ENCODE peak calls at places on chromosomes 3 and 15, in five cellular contexts. C is astrocyte, N is HCT116, S is GM23338, U is endothelial cell of umbilical vein. X is an unnamed sample. For H3K79me2, the result is how much of the 10 kb centered on the place peaks cover.

GRCh38 chr15:63517202-63517601 is 12.8 kb downstream of the USP3 start:
- DNase-seq in C (no peak), N (no peak), S (no peak), U (no peak), X (no peak)

GRCh38 chr3:173396191-173397041 is 1.1 kb upstream of the NLGN1 start:
- DNase-seq in C (peak), N (no peak), S (peak), U (peak), X (no peak)

GRCh38 chr3:151268267-151269235 is 9.8 kb downstream of the P2RY14 start:
- DNase-seq in C (no peak), N (no peak), S (no peak), U (no peak), X (no peak)

GRCh38 chr3:188286087-188286513 is 132.1 kb downstream of the LPP start:
- DNase-seq in C (peak), N (peak), S (no peak), U (peak), X (peak)

GRCh38 chr3:38595393-38595792 is 54.1 kb downstream of the SCN5A start:
- DNase-seq in C (no peak), N (no peak), S (no peak), U (no peak), X (no peak)

GRCh38 chr15:65930134-65930533 is 60.8 kb downstream of the RAB11A start:
- DNase-seq in C (no peak), N (no peak), S (no peak), U (no peak), X (no peak)

GRCh38 chr3:66115858-66116654 is 77.3 kb upstream of the MAGI1 start:
- DNase-seq in C (peak), N (peak), S (peak), U (peak), X (peak)

GRCh38 chr15:83278191-83278590 is 6.3 kb downstream of the BNC1 start:
- DNase-seq in C (peak), N (no peak), S (no peak), U (no peak), X (peak)

GRCh38 chr15:43776101-43776717 is 557 bp downstream of the ELL3 start:
- DNase-seq in C (no peak), N (no peak), S (peak), U (no peak), X (peak)

GRCh38 chr3:128222771-128223386 is 69.6 kb downstream of the EEFSEC start:
- DNase-seq in C (no peak), N (no peak), S (no peak), U (no peak), X (peak)

GRCh38 chr15:89389841-89390603 is 55.4 kb upstream of the POLG start:
- DNase-seq in C (no peak), N (no peak), S (no peak), U (no peak), X (no peak)

GRCh38 chr15:64582202-64582601 is 121.8 kb downstream of the ZNF609 start:
- DNase-seq in C (peak), N (no peak), S (no peak), U (no peak), X (no peak)

GRCh38 chr15:64581408-64581761 is 121.0 kb downstream of the ZNF609 start:
- DNase-seq in C (no peak), N (no peak), S (no peak), U (no peak), X (no peak)

GRCh38 chr15:64583519-64583918 is 123.1 kb downstream of the ZNF609 start:
- DNase-seq in C (no peak), N (no peak), S (no peak), U (no peak), X (no peak)

GRCh38 chr15:64583983-64584382 is 123.6 kb downstream of the ZNF609 start:
- DNase-seq in C (no peak), N (no peak), S (no peak), U (no peak), X (no peak)

DNA sequence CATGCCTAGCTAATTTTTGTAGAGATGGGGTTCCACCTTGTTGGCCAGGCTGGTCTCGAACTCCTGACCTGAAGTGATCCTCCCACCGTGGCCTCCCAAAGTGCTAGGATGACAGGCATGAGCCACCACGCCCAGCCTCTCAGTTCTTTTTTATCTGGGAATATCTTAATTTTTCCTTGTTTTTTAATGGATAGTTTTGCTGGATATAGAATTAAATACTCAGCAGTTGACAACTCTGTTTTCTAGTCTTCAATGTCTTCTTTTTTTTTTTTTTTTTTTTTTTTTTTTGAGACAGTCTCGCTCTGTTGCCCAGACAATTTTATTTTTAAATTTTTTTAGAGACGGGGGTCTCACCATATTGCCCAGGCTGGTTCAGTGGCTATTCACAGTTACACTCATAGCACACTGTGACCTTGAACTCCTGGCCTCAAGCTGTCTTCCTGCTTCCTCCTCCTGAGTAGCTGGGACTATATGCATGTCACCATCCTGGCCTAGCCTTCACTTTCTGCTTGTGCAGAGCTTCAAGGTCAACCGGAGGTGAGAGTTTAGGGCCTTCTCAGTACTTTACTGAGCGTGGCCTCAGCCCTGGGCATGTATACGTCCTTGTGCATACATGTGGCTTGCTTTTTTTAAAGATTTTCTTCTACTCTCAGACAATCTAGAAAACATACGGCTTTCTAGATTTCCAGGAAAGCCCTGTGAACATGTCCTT is 120.5 kb downstream of the ZNF609 start:
- DNase-seq in C (no peak), N (no peak), S (no peak), U (no peak), X (no peak)
- H3K79me2 ChIP-seq in C (half or more), N (under half), S (half or more), U (half or more), X (under half)

GRCh38 chr15:25882466-25882865 is 19.3 kb upstream of the ATP10A start:
- DNase-seq in C (no peak), N (no peak), S (no peak), U (no peak), X (peak)

GRCh38 chr15:25875551-25875950 is 12.4 kb upstream of the ATP10A start:
- DNase-seq in C (no peak), N (no peak), S (no peak), U (no peak), X (no peak)

GRCh38 chr15:25876231-25877140 is 13.4 kb upstream of the ATP10A start:
- DNase-seq in C (no peak), N (no peak), S (no peak), U (no peak), X (no peak)

GRCh38 chr15:25874379-25874778 is 11.3 kb upstream of the ATP10A start:
- DNase-seq in C (no peak), N (no peak), S (no peak), U (no peak), X (no peak)

DNA sequence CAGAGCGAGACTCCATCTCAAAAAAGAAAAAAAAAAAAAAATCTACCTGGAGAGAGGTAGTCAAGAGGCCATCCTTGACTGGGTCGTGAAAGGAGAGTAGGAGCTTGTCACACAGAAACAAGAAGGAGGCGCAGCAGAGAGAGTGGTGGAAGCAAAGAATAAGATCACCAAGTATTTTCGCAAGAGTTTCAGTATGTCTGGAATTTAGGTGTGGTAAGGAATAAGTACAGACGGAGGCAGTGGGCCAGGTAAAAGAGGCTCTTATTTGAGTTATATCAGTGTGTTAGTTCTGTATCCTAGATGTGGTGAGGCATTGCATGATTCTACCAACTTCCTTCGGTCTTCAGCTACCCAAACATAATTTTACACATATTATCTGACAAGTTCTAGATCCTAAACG is 14.6 kb upstream of the ATP10A start:
- DNase-seq in C (no peak), N (no peak), S (no peak), U (no peak), X (peak)
- H3K79me2 ChIP-seq in C (under half), N (under half), S (under half), U (under half), X (under half)

DNA sequence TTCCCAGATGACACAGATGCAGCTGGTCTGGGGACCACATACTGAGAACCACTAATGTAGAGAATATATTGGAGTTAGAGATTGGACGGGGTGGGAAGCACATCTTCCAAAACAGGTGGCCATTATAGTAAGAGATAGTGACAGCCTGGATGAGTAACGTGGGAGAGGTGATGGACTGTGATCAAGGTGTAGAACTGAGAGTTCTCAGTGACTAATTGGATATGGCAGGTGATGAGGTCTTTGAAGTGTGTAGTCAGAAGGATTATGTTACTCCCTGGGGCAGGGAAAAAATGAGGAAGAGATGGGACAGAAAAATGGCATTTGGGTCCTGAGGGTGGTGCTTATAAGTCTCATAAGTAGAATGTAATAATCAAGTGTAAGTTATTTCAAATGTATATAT is 66.6 kb downstream of the KCNMB2 start:
- DNase-seq in C (no peak), N (no peak), S (no peak), U (no peak), X (no peak)
- H3K79me2 ChIP-seq in C (under half), N (under half), S (under half), U (under half), X (under half)

DNA sequence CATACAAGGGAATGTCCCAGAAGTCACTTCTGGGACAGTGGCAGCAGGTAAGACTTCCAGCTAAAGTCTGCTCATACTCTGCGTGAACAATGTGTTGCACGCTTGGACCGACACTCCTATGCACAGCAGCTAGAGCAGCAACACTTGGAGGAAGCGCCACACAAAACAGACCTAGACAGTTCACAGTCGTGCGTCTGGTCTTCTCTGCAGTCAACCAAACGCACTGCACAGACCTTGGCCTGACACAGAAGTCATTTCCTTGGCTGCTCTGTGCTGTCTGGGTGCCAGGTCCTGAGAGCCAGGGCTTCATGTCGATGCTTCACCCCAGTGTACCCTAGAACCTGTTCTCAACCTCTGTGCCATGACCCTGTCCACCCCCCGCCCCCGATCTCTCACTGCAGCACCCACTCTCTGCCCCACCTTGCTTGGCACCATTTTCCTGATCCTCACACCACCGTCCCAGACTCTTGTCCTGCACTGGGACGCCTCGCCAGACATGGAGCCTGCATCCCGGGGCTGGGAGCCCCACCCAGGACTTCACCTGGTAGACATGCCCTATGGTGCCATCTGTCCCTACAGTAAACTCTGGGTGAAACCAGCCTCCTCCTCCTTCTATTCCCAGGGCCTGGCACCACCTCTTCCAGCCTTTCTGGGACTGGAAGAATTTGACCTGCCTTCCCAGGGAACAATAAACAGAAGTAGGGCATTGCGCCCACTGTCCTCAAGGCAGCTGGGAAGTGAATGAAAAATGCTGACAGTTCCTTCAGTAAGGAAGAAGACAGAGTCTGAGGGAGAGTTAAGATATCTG is 3.1 kb downstream of the ATP10A start:
- DNase-seq in C (no peak), N (no peak), S (no peak), U (no peak), X (peak)
- H3K79me2 ChIP-seq in C (half or more), N (under half), S (under half), U (under half), X (under half)

GRCh38 chr3:122697952-122698625 is 17.4 kb downstream of the PARP14 start:
- DNase-seq in C (peak), N (no peak), S (no peak), U (no peak), X (no peak)
- H3K79me2 ChIP-seq in C (under half), N (under half), S (under half), U (under half), X (under half)

GRCh38 chr3:48696156-48696555 is 10.4 kb upstream of the NCKIPSD start:
- DNase-seq in C (no peak), N (no peak), S (no peak), U (no peak), X (no peak)

GRCh38 chr3:48694610-48695051 is 8.9 kb upstream of the NCKIPSD start:
- DNase-seq in C (peak), N (peak), S (no peak), U (peak), X (peak)

GRCh38 chr3:48692551-48692950 is 6.8 kb upstream of the NCKIPSD start:
- DNase-seq in C (no peak), N (no peak), S (no peak), U (no peak), X (no peak)

GRCh38 chr3:48695113-48695753 is 9.5 kb upstream of the NCKIPSD start:
- DNase-seq in C (peak), N (no peak), S (peak), U (peak), X (no peak)

GRCh38 chr3:48693826-48694225 is 8.1 kb upstream of the NCKIPSD start:
- DNase-seq in C (no peak), N (no peak), S (no peak), U (no peak), X (no peak)
- H3K79me2 ChIP-seq in C (half or more), N (half or more), S (half or more), U (under half), X (under half)